ENCODE peak calls at places on chromosomes 4 and X, in six cellular contexts. B is H9, C is IMR-90, U is mesenchymal stem cell, D is H1, M is neuronal stem cell. J is an unnamed sample.

GRCh38 chr4:101833455-101833854 is 42.9 kb downstream of the BANK1 start:
- DNase-seq in U (no peak), B (no peak), C (no peak), D (no peak), M (no peak), J (no peak)

GRCh38 chr4:110198472-110199419 is at the start of gene ELOVL6:
- DNase-seq in B (peak), D (peak), U (peak), M (peak), C (peak), J (peak)

GRCh38 chr4:112119358-112119783 is 25.9 kb upstream of the FAM241A start:
- DNase-seq in B (no peak), D (no peak), U (no peak), M (no peak), C (no peak), J (no peak)

GRCh38 chrX:103520391-103520790 is 1.1 kb upstream of the RAB40A start:
- DNase-seq in B (no peak), D (no peak), U (peak), C (peak), M (no peak), J (no peak)

GRCh38 chr4:113646456-113646809 is 115.1 kb downstream of the CAMK2D start:
- DNase-seq in M (peak), U (no peak), D (peak), C (peak), B (peak), J (no peak)

GRCh38 chr4:88960576-88960975 is 96.4 kb downstream of the FAM13A start:
- DNase-seq in U (no peak), D (no peak), B (no peak), M (no peak), C (no peak), J (no peak)

GRCh38 chr4:169707958-169708643 is 49.6 kb downstream of the HPF1 start:
- DNase-seq in U (no peak), M (no peak), B (no peak), D (no peak), C (peak), J (no peak)

GRCh38 chr4:123488916-123489315 is 92.3 kb downstream of the SPRY1 start:
- DNase-seq in D (no peak), B (no peak), M (no peak), C (peak), U (peak), J (peak)

GRCh38 chr4:184383497-184384055 is 90.8 kb downstream of the IRF2 start:
- DNase-seq in C (peak), M (no peak), U (peak), B (no peak), D (no peak), J (peak)

GRCh38 chrX:7062276-7062675 is 85.2 kb upstream of the STS start:
- DNase-seq in U (peak), B (no peak), M (no peak), D (no peak), C (peak), J (no peak)

GRCh38 chr4:81648576-81649272 is 177.0 kb upstream of the RASGEF1B start:
- DNase-seq in C (no peak), D (no peak), U (no peak), B (no peak), M (no peak), J (no peak)

GRCh38 chrX:22577181-22577580 is 304.5 kb downstream of the CBLL2 start:
- DNase-seq in U (peak), B (no peak), D (no peak), C (peak), M (no peak), J (peak)

GRCh38 chrX:69060631-69061408 is 104.4 kb downstream of the PJA1 start:
- DNase-seq in C (peak), M (no peak), D (no peak), U (peak), B (peak), J (no peak)

GRCh38 chr4:47930971-47931804 is 16.8 kb upstream of the NFXL1 start:
- DNase-seq in M (no peak), U (no peak), B (no peak), D (no peak), C (peak), J (no peak)

GRCh38 chr4:180057891-180058643 is 2185.1 kb upstream of the TENM3 start:
- DNase-seq in B (peak), D (no peak), U (peak), M (peak), C (no peak), J (no peak)

GRCh38 chrX:134999469-134999868 is 8.7 kb downstream of the SMIM10 start:
- DNase-seq in D (no peak), C (peak), M (no peak), B (no peak), U (peak), J (no peak)

GRCh38 chr4:24262616-24263015 is 321.7 kb downstream of the DHX15 start:
- DNase-seq in C (no peak), U (peak), D (no peak), M (no peak), B (no peak), J (no peak)

GRCh38 chrX:72020788-72021187 is 110.1 kb downstream of the NHSL2 start:
- DNase-seq in B (no peak), M (no peak), C (no peak), U (no peak), D (no peak), J (no peak)

GRCh38 chr4:152052431-152053057 is 291.7 kb upstream of the GATB start:
- DNase-seq in U (peak), M (no peak), C (peak), B (no peak), D (no peak), J (no peak)

GRCh38 chrX:22192419-22193086 is 80.2 kb upstream of the CBLL2 start:
- DNase-seq in M (peak), U (peak), D (peak), C (peak), B (peak), J (peak)

GRCh38 chr4:79331126-79331876 is 5.4 kb upstream of the NAA11 start:
- DNase-seq in M (no peak), C (no peak), D (no peak), U (peak), B (no peak), J (no peak)
- H3K18ac ChIP-seq in M (no peak), C (no peak), D (no peak), U (no peak), B (no peak), J (no peak)

DNA sequence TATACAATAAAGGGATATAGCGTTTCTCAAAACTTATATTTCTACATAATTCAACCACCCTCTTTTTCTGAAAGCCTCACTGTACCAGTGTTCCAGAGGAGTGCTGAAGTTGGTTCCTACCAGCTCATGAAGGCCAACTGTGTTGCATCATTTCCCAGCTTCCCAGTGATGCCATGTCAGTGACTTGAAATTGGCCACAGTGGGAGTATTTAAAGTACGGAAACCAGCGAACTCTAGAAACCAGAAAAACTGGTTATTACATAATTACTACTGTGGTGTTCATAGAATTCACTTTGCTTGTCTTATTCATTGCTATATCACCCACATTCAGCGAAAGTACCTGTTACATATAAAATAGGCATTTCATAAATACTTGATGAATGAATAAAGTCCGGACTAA is 135.4 kb downstream of the GC start:
- DNase-seq in D (no peak), C (no peak), B (no peak), M (no peak), U (no peak), J (peak)
- H2AK5ac ChIP-seq in D (no peak), C (no peak), B (no peak), M (no peak), U (no peak), J (no peak)

GRCh38 chr4:55545133-55545532 is 1.6 kb downstream of the CLOCK start:
- DNase-seq in M (no peak), C (peak), B (no peak), D (no peak), U (peak), J (no peak)

GRCh38 chr4:55545681-55546632 is 752 bp downstream of the CLOCK start:
- DNase-seq in B (peak), D (no peak), U (peak), M (peak), C (peak), J (peak)

GRCh38 chr4:55547461-55547770 is 707 bp upstream of the CLOCK start:
- DNase-seq in C (no peak), U (no peak), B (no peak), D (no peak), M (no peak), J (peak)

GRCh38 chr4:55547918-55548317 is 1.2 kb upstream of the CLOCK start:
- DNase-seq in U (peak), B (no peak), M (no peak), D (no peak), C (no peak), J (no peak)

DNA sequence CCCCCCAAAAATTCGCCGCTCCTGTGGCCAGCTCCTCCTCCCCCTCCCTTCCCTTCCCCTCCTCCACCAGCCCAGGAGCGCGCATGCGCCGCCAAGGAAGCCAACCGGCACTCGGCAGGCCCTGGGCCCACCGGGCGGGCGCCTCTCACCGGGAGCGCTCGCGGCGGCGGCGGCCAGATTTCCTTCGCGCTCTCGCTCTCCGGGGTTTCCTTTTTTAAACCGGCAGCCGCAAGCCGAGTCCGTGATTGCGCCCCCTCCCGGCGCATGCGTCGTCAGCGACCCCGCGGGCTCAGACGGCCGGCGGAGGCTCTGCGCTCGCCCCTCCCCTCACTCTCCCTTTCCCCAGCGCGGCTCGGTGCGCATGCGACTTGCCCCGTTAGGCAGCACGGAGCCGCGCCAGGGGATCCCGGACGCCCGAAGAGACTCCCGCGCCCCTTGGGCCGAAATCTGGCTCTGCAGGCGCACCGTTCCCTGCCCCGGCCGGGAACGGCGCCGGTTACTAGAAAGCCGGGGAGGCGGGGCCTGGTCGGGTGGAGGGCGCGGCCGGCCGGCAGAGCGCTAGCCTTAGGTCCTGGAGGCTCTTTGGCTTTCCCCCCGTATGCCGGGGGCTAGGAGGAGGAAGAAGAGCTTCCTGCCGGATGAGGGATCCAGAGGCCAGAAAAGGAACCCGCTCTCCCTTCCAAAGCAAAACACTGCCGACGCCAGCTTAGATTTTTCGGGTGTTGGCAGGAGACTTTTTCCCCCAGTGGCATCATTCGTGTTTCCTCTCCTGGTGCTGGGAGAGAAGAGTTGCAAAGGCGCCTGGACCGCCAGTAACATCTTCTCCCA is at the start of gene CLOCK:
- DNase-seq in U (peak), M (peak), B (peak), D (no peak), C (peak), J (peak)
- H3K18ac ChIP-seq in U (peak), M (peak), B (peak), D (peak), C (peak), J (peak)

GRCh38 chr4:140211693-140212092 is 57.7 kb upstream of the MAML3 start:
- DNase-seq in D (no peak), M (no peak), B (no peak), U (no peak), C (no peak), J (no peak)

GRCh38 chr4:140212646-140213045 is 58.7 kb upstream of the MAML3 start:
- DNase-seq in D (no peak), M (no peak), B (no peak), C (no peak), U (no peak), J (no peak)

GRCh38 chr4:140212171-140212570 is 58.2 kb upstream of the MAML3 start:
- DNase-seq in D (no peak), B (no peak), U (no peak), C (no peak), M (no peak), J (no peak)

GRCh38 chr4:140213736-140214135 is 59.8 kb upstream of the MAML3 start:
- DNase-seq in M (no peak), U (peak), C (peak), D (no peak), B (no peak), J (no peak)

DNA sequence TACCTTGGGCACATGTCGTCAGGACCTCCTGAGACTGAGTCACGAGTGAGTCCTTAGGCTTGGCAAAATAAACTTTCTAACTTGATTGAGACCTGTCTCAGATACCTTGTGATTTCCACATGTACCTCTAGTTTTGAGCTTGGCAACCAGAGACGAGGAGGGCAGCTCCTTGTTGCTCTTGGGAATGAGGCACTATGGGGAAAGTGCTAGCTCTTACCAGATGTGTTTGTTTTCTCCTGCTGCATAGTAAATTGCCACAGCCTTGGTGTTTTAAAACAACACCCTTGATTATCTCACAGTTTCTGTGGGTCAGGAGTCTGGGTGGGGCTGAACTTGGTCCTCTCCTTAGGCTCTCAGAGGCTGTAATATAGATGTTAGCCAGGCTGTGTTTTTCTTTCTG is 59.1 kb upstream of the MAML3 start:
- DNase-seq in B (no peak), D (no peak), U (no peak), C (no peak), M (no peak), J (no peak)
- H2AK5ac ChIP-seq in B (no peak), D (no peak), U (no peak), C (no peak), M (no peak), J (peak)

GRCh38 chr4:87026795-87027495 is 92.1 kb downstream of the AFF1 start:
- DNase-seq in C (no peak), U (no peak), D (no peak), B (no peak), M (no peak), J (no peak)

GRCh38 chr4:87025023-87025613 is 90.3 kb downstream of the AFF1 start:
- DNase-seq in C (no peak), B (no peak), U (no peak), M (no peak), D (no peak), J (no peak)

GRCh38 chr4:87025614-87026041 is 90.8 kb downstream of the AFF1 start:
- DNase-seq in D (no peak), C (no peak), B (no peak), U (no peak), M (no peak), J (no peak)

GRCh38 chr4:87019898-87020297 is 85.1 kb downstream of the AFF1 start:
- DNase-seq in C (no peak), D (no peak), M (no peak), U (no peak), B (no peak), J (no peak)

DNA sequence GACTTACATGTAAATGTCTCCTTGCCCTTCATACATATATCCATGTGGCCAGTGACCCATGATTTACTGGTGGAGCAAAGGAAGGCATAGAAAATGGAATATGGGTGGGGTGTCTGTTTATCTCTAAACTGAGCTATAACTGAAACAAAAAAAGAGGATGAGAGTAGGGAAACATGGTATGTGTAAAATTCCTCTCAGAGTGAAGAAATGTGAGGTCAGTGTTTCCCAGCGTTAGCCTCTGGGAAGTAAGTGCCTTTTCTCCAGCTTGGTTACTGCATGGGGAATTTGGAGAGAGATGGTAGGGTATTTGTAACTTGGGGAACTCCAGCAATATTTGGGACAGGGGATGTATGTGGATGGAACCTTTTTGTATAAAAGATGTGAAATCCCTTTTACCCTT is 89.4 kb downstream of the AFF1 start:
- DNase-seq in D (no peak), M (no peak), B (no peak), C (peak), U (peak), J (no peak)
- H3K18ac ChIP-seq in D (no peak), M (no peak), B (no peak), C (no peak), U (no peak), J (no peak)

J was measured in trophoblast cell.